ENCODE peak calls at places on chromosomes 3 and 15, in five cellular contexts. One of them, this sample, is unnamed.

GRCh38 chr15:80455051-80455648 is 51.0 kb downstream of the ARNT2 start:
- DNase-seq in ACHN: no peak
- DNase-seq in stimulated activated CD4-positive, alpha-beta T cell treated with anti-CD3 and anti-CD28 coated beads, Interleukin-2, amount 100 ng/mL, for 24 hours: no peak
- DNase-seq in HT-29: no peak
- DNase-seq in aorta: no peak
- DNase-seq in this sample: no peak

GRCh38 chr3:184345678-184346144 is 8.3 kb downstream of the FAM131A start:
- DNase-seq in HT-29: peak; percentile 92
- DNase-seq in aorta: peak; percentile 63
- DNase-seq in ACHN: peak; percentile 84
- DNase-seq in stimulated activated CD4-positive, alpha-beta T cell treated with anti-CD3 and anti-CD28 coated beads, Interleukin-2, amount 100 ng/mL, for 24 hours: no peak
- DNase-seq in this sample: no peak

GRCh38 chr15:61390138-61390537 is 161.0 kb upstream of the RORA start:
- DNase-seq in stimulated activated CD4-positive, alpha-beta T cell treated with anti-CD3 and anti-CD28 coated beads, Interleukin-2, amount 100 ng/mL, for 24 hours: no peak
- DNase-seq in HT-29: no peak
- DNase-seq in aorta: no peak
- DNase-seq in ACHN: no peak
- DNase-seq in this sample: no peak

GRCh38 chr3:83500422-83500821 is 1458.4 kb upstream of the CADM2 start:
- DNase-seq in ACHN: no peak
- DNase-seq in aorta: no peak
- DNase-seq in HT-29: no peak
- DNase-seq in stimulated activated CD4-positive, alpha-beta T cell treated with anti-CD3 and anti-CD28 coated beads, Interleukin-2, amount 100 ng/mL, for 24 hours: no peak
- DNase-seq in this sample: no peak

GRCh38 chr3:176046717-176047116 is 1150.6 kb downstream of the TBL1XR1 start:
- DNase-seq in ACHN: no peak
- DNase-seq in HT-29: no peak
- DNase-seq in stimulated activated CD4-positive, alpha-beta T cell treated with anti-CD3 and anti-CD28 coated beads, Interleukin-2, amount 100 ng/mL, for 24 hours: no peak
- DNase-seq in aorta: no peak
- DNase-seq in this sample: no peak

GRCh38 chr3:94787734-94788133 is 724.9 kb downstream of the NSUN3 start:
- DNase-seq in ACHN: no peak
- DNase-seq in aorta: no peak
- DNase-seq in HT-29: no peak
- DNase-seq in stimulated activated CD4-positive, alpha-beta T cell treated with anti-CD3 and anti-CD28 coated beads, Interleukin-2, amount 100 ng/mL, for 24 hours: no peak
- DNase-seq in this sample: no peak

GRCh38 chr3:105829229-105829628 is 39.6 kb downstream of the CBLB start:
- DNase-seq in HT-29: no peak
- DNase-seq in ACHN: no peak
- DNase-seq in aorta: no peak
- DNase-seq in stimulated activated CD4-positive, alpha-beta T cell treated with anti-CD3 and anti-CD28 coated beads, Interleukin-2, amount 100 ng/mL, for 24 hours: peak; percentile 39
- DNase-seq in this sample: peak; percentile 36

GRCh38 chr15:68387288-68388143 is 44.4 kb downstream of the ITGA11 start:
- DNase-seq in HT-29: no peak
- DNase-seq in stimulated activated CD4-positive, alpha-beta T cell treated with anti-CD3 and anti-CD28 coated beads, Interleukin-2, amount 100 ng/mL, for 24 hours: no peak
- DNase-seq in ACHN: no peak
- DNase-seq in aorta: no peak
- DNase-seq in this sample: no peak

GRCh38 chr15:90309050-90309449 is 43.0 kb upstream of the ZNF774 start:
- DNase-seq in HT-29: no peak
- DNase-seq in ACHN: no peak
- DNase-seq in aorta: no peak
- DNase-seq in stimulated activated CD4-positive, alpha-beta T cell treated with anti-CD3 and anti-CD28 coated beads, Interleukin-2, amount 100 ng/mL, for 24 hours: no peak
- DNase-seq in this sample: no peak

GRCh38 chr15:36756707-36757106 is 177.3 kb downstream of the CDIN1 start:
- DNase-seq in ACHN: no peak
- DNase-seq in HT-29: no peak
- DNase-seq in aorta: no peak
- DNase-seq in stimulated activated CD4-positive, alpha-beta T cell treated with anti-CD3 and anti-CD28 coated beads, Interleukin-2, amount 100 ng/mL, for 24 hours: no peak
- DNase-seq in this sample: no peak

GRCh38 chr15:101137312-101137940 is 114.4 kb downstream of the CHSY1 start:
- DNase-seq in aorta: peak; percentile 44
- DNase-seq in stimulated activated CD4-positive, alpha-beta T cell treated with anti-CD3 and anti-CD28 coated beads, Interleukin-2, amount 100 ng/mL, for 24 hours: no peak
- DNase-seq in HT-29: no peak
- DNase-seq in ACHN: no peak
- DNase-seq in this sample: no peak

GRCh38 chr3:194069421-194070219 is 66.3 kb upstream of the HES1 start:
- DNase-seq in aorta: no peak
- DNase-seq in ACHN: no peak
- DNase-seq in stimulated activated CD4-positive, alpha-beta T cell treated with anti-CD3 and anti-CD28 coated beads, Interleukin-2, amount 100 ng/mL, for 24 hours: no peak
- DNase-seq in HT-29: no peak
- DNase-seq in this sample: no peak

GRCh38 chr15:82647045-82647834 is at the start of gene CPEB1:
- DNase-seq in stimulated activated CD4-positive, alpha-beta T cell treated with anti-CD3 and anti-CD28 coated beads, Interleukin-2, amount 100 ng/mL, for 24 hours: peak; percentile 53
- DNase-seq in HT-29: no peak
- DNase-seq in ACHN: peak; percentile 28
- DNase-seq in aorta: peak; percentile 74
- DNase-seq in this sample: peak; percentile 7

GRCh38 chr3:6601374-6601773 is 259.5 kb upstream of the GRM7 start:
- DNase-seq in HT-29: no peak
- DNase-seq in aorta: no peak
- DNase-seq in stimulated activated CD4-positive, alpha-beta T cell treated with anti-CD3 and anti-CD28 coated beads, Interleukin-2, amount 100 ng/mL, for 24 hours: no peak
- DNase-seq in ACHN: no peak
- DNase-seq in this sample: no peak

GRCh38 chr3:115836944-115837343 is 213.6 kb downstream of the GAP43 start:
- DNase-seq in ACHN: peak; percentile 36
- DNase-seq in HT-29: peak; percentile 55
- DNase-seq in stimulated activated CD4-positive, alpha-beta T cell treated with anti-CD3 and anti-CD28 coated beads, Interleukin-2, amount 100 ng/mL, for 24 hours: no peak
- DNase-seq in aorta: no peak
- DNase-seq in this sample: no peak

GRCh38 chr15:82548700-82549099 is 8.4 kb upstream of the RPS17 start:
- DNase-seq in stimulated activated CD4-positive, alpha-beta T cell treated with anti-CD3 and anti-CD28 coated beads, Interleukin-2, amount 100 ng/mL, for 24 hours: no peak
- DNase-seq in aorta: no peak
- DNase-seq in HT-29: no peak
- DNase-seq in ACHN: no peak
- DNase-seq in this sample: peak; percentile 63

GRCh38 chr3:51391566-51392300 is 648 bp downstream of the RBM15B start:
- DNase-seq in aorta: peak; percentile 58
- DNase-seq in stimulated activated CD4-positive, alpha-beta T cell treated with anti-CD3 and anti-CD28 coated beads, Interleukin-2, amount 100 ng/mL, for 24 hours: peak; percentile 56
- DNase-seq in ACHN: peak; percentile 22
- DNase-seq in HT-29: peak; percentile 19
- DNase-seq in this sample: peak; percentile 32

GRCh38 chr15:43912208-43912607 is 85.4 kb downstream of the WDR76 start:
- DNase-seq in HT-29: no peak
- DNase-seq in ACHN: no peak
- DNase-seq in stimulated activated CD4-positive, alpha-beta T cell treated with anti-CD3 and anti-CD28 coated beads, Interleukin-2, amount 100 ng/mL, for 24 hours: no peak
- DNase-seq in aorta: no peak
- DNase-seq in this sample: no peak

GRCh38 chr3:8052599-8053185 is 448.9 kb upstream of the LMCD1 start:
- DNase-seq in stimulated activated CD4-positive, alpha-beta T cell treated with anti-CD3 and anti-CD28 coated beads, Interleukin-2, amount 100 ng/mL, for 24 hours: no peak
- DNase-seq in HT-29: no peak
- DNase-seq in ACHN: no peak
- DNase-seq in aorta: no peak
- DNase-seq in this sample: no peak

GRCh38 chr3:194379231-194379630 is 9.7 kb upstream of the LRRC15 start:
- DNase-seq in stimulated activated CD4-positive, alpha-beta T cell treated with anti-CD3 and anti-CD28 coated beads, Interleukin-2, amount 100 ng/mL, for 24 hours: no peak
- DNase-seq in ACHN: no peak
- DNase-seq in HT-29: no peak
- DNase-seq in aorta: no peak
- DNase-seq in this sample: no peak

GRCh38 chr3:168026764-168027163 is 69.0 kb downstream of the GOLIM4 start:
- DNase-seq in ACHN: no peak
- DNase-seq in stimulated activated CD4-positive, alpha-beta T cell treated with anti-CD3 and anti-CD28 coated beads, Interleukin-2, amount 100 ng/mL, for 24 hours: no peak
- DNase-seq in HT-29: no peak
- DNase-seq in aorta: no peak
- DNase-seq in this sample: no peak

GRCh38 chr3:139468407-139468806 is 7.9 kb downstream of the RBP2 start:
- DNase-seq in aorta: no peak
- DNase-seq in HT-29: no peak
- DNase-seq in ACHN: no peak
- DNase-seq in stimulated activated CD4-positive, alpha-beta T cell treated with anti-CD3 and anti-CD28 coated beads, Interleukin-2, amount 100 ng/mL, for 24 hours: no peak
- DNase-seq in this sample: no peak

GRCh38 chr15:98805434-98806274 is 157.3 kb downstream of the IGF1R start:
- DNase-seq in stimulated activated CD4-positive, alpha-beta T cell treated with anti-CD3 and anti-CD28 coated beads, Interleukin-2, amount 100 ng/mL, for 24 hours: no peak
- DNase-seq in ACHN: peak; percentile 12
- DNase-seq in HT-29: peak; percentile 73
- DNase-seq in aorta: no peak
- DNase-seq in this sample: no peak